ENCODE peak calls at places on chromosomes 11 and 22, in seven cellular contexts. X is cortex of kidney; P is stomach; H is AG20443; M is activated CD8-positive, alpha-beta memory T cell treated with anti-CD3 and anti-CD28 coated beads for 1 hour; O is EL; K is left ventricle myocardium superior. L is an unnamed sample.

GRCh38 chr11:31783264-31783663 is 27.9 kb downstream of the PAX6 start:
- DNase-seq in O (no peak), X (no peak), M (no peak), P (no peak), K (no peak), H (no peak), L (no peak)

GRCh38 chr22:40535189-40535512 is 101.4 kb downstream of the MRTFA start:
- DNase-seq in P (no peak), M (no peak), K (no peak), X (no peak), H (no peak), O (no peak), L (no peak)

GRCh38 chr11:33747969-33748368 is 11.7 kb upstream of the CD59 start:
- DNase-seq in H (peak; percentile 26), P (no peak), K (no peak), O (peak; percentile 50), M (no peak), X (no peak), L (peak; percentile 54)

GRCh38 chr22:20319745-20320658 is at the start of gene DGCR6L:
- DNase-seq in P (peak; percentile 98), O (peak; percentile 94), M (peak; percentile 97), X (no peak), K (peak; percentile 99), H (peak; percentile 97), L (peak; percentile 92)

GRCh38 chr22:44737414-44738346 is 14.7 kb upstream of the ARHGAP8 start:
- DNase-seq in K (no peak), M (no peak), P (no peak), H (no peak), X (no peak), O (no peak), L (no peak)

GRCh38 chr11:131763193-131763890 is 392.9 kb downstream of the NTM start:
- DNase-seq in K (no peak), P (no peak), X (no peak), H (no peak), O (peak; percentile 14), M (no peak), L (peak; percentile 84)

GRCh38 chr22:16957781-16958180 is 50.2 kb downstream of the GAB4 start:
- DNase-seq in K (no peak), P (no peak), M (no peak), H (peak; percentile 5), X (no peak), O (no peak), L (no peak)

GRCh38 chr11:75350743-75351540 is 519 bp downstream of the ARRB1 start:
- DNase-seq in X (no peak), M (peak; percentile 21), P (peak; percentile 65), H (peak; percentile 36), K (peak; percentile 71), O (no peak), L (no peak)

GRCh38 chr11:133950874-133951483 is 5.8 kb downstream of the IGSF9B start:
- DNase-seq in M (no peak), H (no peak), O (no peak), P (no peak), K (peak; percentile 80), X (no peak), L (no peak)

GRCh38 chr22:27518583-27519437 is 282.7 kb downstream of the MN1 start:
- DNase-seq in M (no peak), K (no peak), P (no peak), H (peak; percentile 31), X (no peak), O (no peak), L (no peak)

GRCh38 chr11:105582497-105582896 is 27.4 kb upstream of the GRIA4 start:
- DNase-seq in H (no peak), X (no peak), P (no peak), O (peak; percentile 13), K (no peak), M (no peak), L (no peak)

GRCh38 chr11:17014774-17015638 is 792 bp upstream of the PLEKHA7 start:
- DNase-seq in X (no peak), H (peak; percentile 44), O (peak; percentile 13), M (no peak), P (peak; percentile 66), K (no peak), L (no peak)

GRCh38 chr22:44394246-44395115 is 81.7 kb upstream of the SHISAL1 start:
- DNase-seq in M (no peak), H (no peak), K (no peak), P (no peak), O (no peak), X (no peak), L (no peak)

GRCh38 chr11:87589082-87589481 is 551.3 kb downstream of the TMEM135 start:
- DNase-seq in K (no peak), M (no peak), X (no peak), P (no peak), O (no peak), H (no peak), L (no peak)

L was measured in stromal cell of bone marrow.